ENCODE peak calls at places on chromosome 9, in six cellular contexts. H is NCI-H2081 treated with DMSO at 0.1 percent for 48 hours, C is NT2/D1, R is head of caudate nucleus, O is neural crest cell, L is left colon. I is an unnamed sample.
A peak's percentile ranks its signal among the peaks of the same experiment; 100 is the strongest.

GRCh38 chr9:36716496-36716895 is 143.8 kb downstream of the MELK start:
- DNase-seq in H (no peak), C (no peak), R (no peak), O (no peak), L (no peak), I (no peak)

GRCh38 chr9:92790542-92791527 is 26.2 kb upstream of the BICD2 start:
- DNase-seq in H (no peak), C (peak; percentile 68), R (peak; percentile 83), O (peak; percentile 81), L (peak; percentile 86), I (peak; percentile 70)

GRCh38 chr9:131046093-131046380 is 37.1 kb downstream of the LAMC3 start:
- DNase-seq in H (no peak), C (no peak), R (no peak), O (no peak), L (no peak), I (no peak)

GRCh38 chr9:97567182-97567893 is 65.8 kb downstream of the TSTD2 start:
- DNase-seq in H (no peak), C (no peak), R (no peak), O (no peak), L (no peak), I (no peak)

GRCh38 chr9:74366111-74366510 is 131.0 kb upstream of the RORB start:
- DNase-seq in H (no peak), C (no peak), R (no peak), O (no peak), L (no peak), I (no peak)

GRCh38 chr9:85554349-85554748 is 187.4 kb downstream of the AGTPBP1 start:
- DNase-seq in H (no peak), C (no peak), R (no peak), O (no peak), L (no peak), I (no peak)

GRCh38 chr9:12784461-12785250 is 9.8 kb downstream of the LURAP1L start:
- DNase-seq in H (no peak), C (no peak), R (no peak), O (no peak), L (no peak), I (no peak)

GRCh38 chr9:31587176-31587575 is 797.3 kb upstream of the ACO1 start:
- DNase-seq in H (no peak), C (no peak), R (no peak), O (no peak), L (no peak), I (no peak)

I was measured in neuronal stem cell.